ENCODE peak calls at places on chromosomes 3 and 15, in seven cellular contexts. A, D, Z, L, N, P and E are unnamed samples.
A peak's percentile ranks its signal among the peaks of the same experiment; 100 is the strongest.

GRCh38 chr15:72676838-72677237 is 9.1 kb downstream of the HIGD2B start:
- DNase-seq in A (no peak), D (no peak), Z (no peak), L (no peak), N (no peak), P (no peak), E (no peak)

GRCh38 chr3:196246612-196247308 is 30.4 kb downstream of the SLC51A start:
- DNase-seq in A (no peak), D (no peak), Z (no peak), L (no peak), N (peak; percentile 34), P (no peak), E (no peak)

GRCh38 chr3:34020761-34021635 is 222.6 kb downstream of the PDCD6IP start:
- DNase-seq in A (no peak), D (no peak), Z (no peak), L (no peak), N (no peak), P (no peak), E (no peak)

GRCh38 chr3:133038089-133038730 is at the start of gene TMEM108:
- DNase-seq in A (peak; percentile 78), D (peak; percentile 82), Z (no peak), L (no peak), N (peak; percentile 41), P (no peak), E (peak; percentile 88)

GRCh38 chr3:151925876-151926275 is 52.4 kb downstream of the SUCNR1 start:
- DNase-seq in A (no peak), D (no peak), Z (no peak), L (no peak), N (peak; percentile 88), P (no peak), E (no peak)

GRCh38 chr3:42749753-42750231 is 23.3 kb downstream of the CCDC13 start:
- DNase-seq in A (no peak), D (no peak), Z (no peak), L (no peak), N (peak; percentile 57), P (peak; percentile 64), E (no peak)

GRCh38 chr15:59222106-59222505 is 15.5 kb downstream of the LDHAL6B start:
- DNase-seq in A (no peak), D (no peak), Z (no peak), L (no peak), N (peak; percentile 87), P (no peak), E (no peak)

GRCh38 chr3:185270262-185270955 is 16.6 kb upstream of the EHHADH start:
- DNase-seq in A (no peak), D (peak; percentile 28), Z (no peak), L (no peak), N (peak; percentile 54), P (peak; percentile 57), E (no peak)

GRCh38 chr3:106534206-106534605 is 665.4 kb upstream of the CBLB start:
- DNase-seq in A (no peak), D (no peak), Z (peak; percentile 58), L (no peak), N (peak; percentile 4), P (peak; percentile 96), E (no peak)

GRCh38 chr3:139934557-139935070 is 371 bp upstream of the CLSTN2 start:
- DNase-seq in A (peak; percentile 69), D (peak; percentile 53), Z (no peak), L (no peak), N (peak; percentile 4), P (peak; percentile 2), E (peak; percentile 46)

GRCh38 chr15:99504071-99504822 is 61.5 kb upstream of the MEF2A start:
- DNase-seq in A (no peak), D (no peak), Z (no peak), L (no peak), N (no peak), P (peak; percentile 39), E (no peak)

GRCh38 chr3:170730071-170730812 is 139.8 kb downstream of the RPL22L1 start:
- DNase-seq in A (no peak), D (no peak), Z (no peak), L (no peak), N (no peak), P (no peak), E (no peak)

GRCh38 chr3:126117212-126117611 is 33.3 kb upstream of the SLC41A3 start:
- DNase-seq in A (no peak), D (no peak), Z (peak; percentile 25), L (no peak), N (no peak), P (no peak), E (no peak)

GRCh38 chr3:72379500-72380187 is 468.6 kb downstream of the SHQ1 start:
- DNase-seq in A (no peak), D (no peak), Z (no peak), L (no peak), N (peak; percentile 68), P (no peak), E (no peak)

GRCh38 chr3:139534992-139535879 is 4.3 kb downstream of the RBP1 start:
- DNase-seq in A (peak; percentile 80), D (no peak), Z (no peak), L (no peak), N (no peak), P (no peak), E (no peak)

GRCh38 chr3:71582612-71583568 is 638 bp downstream of the FOXP1 start:
- DNase-seq in A (peak; percentile 84), D (peak; percentile 43), Z (peak; percentile 65), L (peak; percentile 66), N (peak; percentile 75), P (peak; percentile 73), E (peak; percentile 91)

GRCh38 chr3:5304789-5305680 is 117.5 kb downstream of the EDEM1 start:
- DNase-seq in A (no peak), D (peak; percentile 46), Z (no peak), L (peak; percentile 2), N (peak; percentile 65), P (peak; percentile 67), E (no peak)

GRCh38 chr3:157618075-157618760 is 115.0 kb upstream of the VEPH1 start:
- DNase-seq in A (no peak), D (no peak), Z (no peak), L (no peak), N (peak; percentile 73), P (peak; percentile 81), E (no peak)